ENCODE peak calls at places on chromosomes 3 and 15, in ten cellular contexts. M is fibroblast of mammary gland; L is right atrium auricular region; P is epithelial cell of esophagus; B is neural crest cell; T is WERI-Rb-1; Z is CD4-positive, alpha-beta T cell; S is progenitor cell of endocrine pancreas; N is PC-3; Y is AG04450. J is an unnamed sample.

GRCh38 chr3:102060814-102061213 is 211.5 kb downstream of the NFKBIZ start:
- DNase-seq in M (peak; percentile 28), L (no peak), P (peak; percentile 26), B (no peak), T (no peak), Z (no peak), S (no peak), N (peak; percentile 63), Y (no peak), J (no peak)

GRCh38 chr15:75625542-75626347 is at the start of gene SNUPN:
- DNase-seq in M (peak; percentile 84), L (peak; percentile 94), P (peak; percentile 93), B (peak; percentile 75), T (peak; percentile 95), Z (peak; percentile 86), S (peak; percentile 73), N (peak; percentile 80), Y (no peak), J (peak; percentile 86)

GRCh38 chr3:13166243-13167063 is 93.2 kb upstream of the IQSEC1 start:
- DNase-seq in M (no peak), L (no peak), P (no peak), B (no peak), T (no peak), Z (no peak), S (no peak), N (no peak), Y (no peak), J (no peak)

GRCh38 chr3:194375473-194375872 is 5.9 kb upstream of the LRRC15 start:
- DNase-seq in M (no peak), L (no peak), P (peak; percentile 29), B (no peak), T (peak; percentile 89), Z (no peak), S (no peak), N (peak; percentile 10), Y (no peak), J (peak; percentile 26)

GRCh38 chr15:65028338-65028737 is 1.1 kb downstream of the MTFMT start:
- DNase-seq in M (no peak), L (no peak), P (no peak), B (no peak), T (no peak), Z (no peak), S (no peak), N (no peak), Y (no peak), J (no peak)

GRCh38 chr3:156489462-156489911 is 65.4 kb downstream of the SSR3 start:
- DNase-seq in M (peak; percentile 79), L (no peak), P (no peak), B (no peak), T (no peak), Z (no peak), S (no peak), N (no peak), Y (no peak), J (no peak)

GRCh38 chr15:100759698-100760356 is 119.8 kb upstream of the ALDH1A3 start:
- DNase-seq in M (peak; percentile 87), L (no peak), P (peak; percentile 91), B (no peak), T (no peak), Z (no peak), S (no peak), N (peak; percentile 73), Y (no peak), J (no peak)

GRCh38 chr3:160928183-160928718 is 172.2 kb downstream of the PPM1L start:
- DNase-seq in M (no peak), L (no peak), P (peak; percentile 9), B (no peak), T (no peak), Z (no peak), S (no peak), N (peak; percentile 50), Y (no peak), J (no peak)

GRCh38 chr3:96233679-96234078 is 580.7 kb upstream of the EPHA6 start:
- DNase-seq in M (no peak), L (no peak), P (no peak), B (no peak), T (no peak), Z (no peak), S (no peak), N (no peak), Y (no peak), J (no peak)

GRCh38 chr3:66048051-66048395 is 9.3 kb upstream of the MAGI1 start:
- DNase-seq in M (no peak), L (no peak), P (no peak), B (no peak), T (no peak), Z (no peak), S (no peak), N (no peak), Y (no peak), J (no peak)

GRCh38 chr15:87672309-87672897 is 584.1 kb downstream of the NTRK3 start:
- DNase-seq in M (peak; percentile 6), L (no peak), P (peak; percentile 12), B (peak; percentile 38), T (peak; percentile 61), Z (no peak), S (peak; percentile 11), N (peak; percentile 38), Y (peak; percentile 10), J (peak; percentile 54)

GRCh38 chr15:83559310-83559966 is 94.5 kb upstream of the ADAMTSL3 start:
- DNase-seq in M (peak; percentile 73), L (no peak), P (peak; percentile 83), B (peak; percentile 64), T (peak; percentile 50), Z (peak; percentile 8), S (peak; percentile 55), N (peak; percentile 87), Y (peak; percentile 30), J (peak; percentile 67)

GRCh38 chr3:117788086-117788485 is 1078.5 kb downstream of the TUSC7 start:
- DNase-seq in M (peak; percentile 78), L (no peak), P (no peak), B (no peak), T (no peak), Z (no peak), S (no peak), N (peak; percentile 5), Y (peak; percentile 52), J (no peak)

GRCh38 chr3:23258110-23258509 is 55.0 kb downstream of the UBE2E2 start:
- DNase-seq in M (peak; percentile 50), L (no peak), P (no peak), B (no peak), T (no peak), Z (no peak), S (no peak), N (peak; percentile 63), Y (no peak), J (no peak)

GRCh38 chr3:127800508-127800907 is 21.8 kb downstream of the MGLL start:
- DNase-seq in M (peak; percentile 69), L (no peak), P (peak; percentile 30), B (no peak), T (no peak), Z (no peak), S (no peak), N (no peak), Y (no peak), J (no peak)

GRCh38 chr15:64697911-64698369 is 77.4 kb downstream of the RBPMS2 start:
- DNase-seq in M (peak; percentile 39), L (no peak), P (peak; percentile 63), B (no peak), T (no peak), Z (no peak), S (no peak), N (peak; percentile 20), Y (no peak), J (no peak)

GRCh38 chr3:24305795-24306467 is 188.7 kb downstream of the THRB start:
- DNase-seq in M (peak; percentile 29), L (no peak), P (no peak), B (no peak), T (no peak), Z (no peak), S (no peak), N (peak; percentile 58), Y (no peak), J (peak; percentile 46)

GRCh38 chr3:107757140-107757539 is 234.4 kb downstream of the BBX start:
- DNase-seq in M (no peak), L (no peak), P (no peak), B (no peak), T (no peak), Z (no peak), S (no peak), N (no peak), Y (no peak), J (no peak)

GRCh38 chr3:107756649-107757048 is 233.9 kb downstream of the BBX start:
- DNase-seq in M (peak; percentile 6), L (no peak), P (no peak), B (no peak), T (no peak), Z (no peak), S (no peak), N (no peak), Y (peak; percentile 15), J (no peak)

GRCh38 chr3:107752202-107752990 is 229.6 kb downstream of the BBX start:
- DNase-seq in M (peak; percentile 57), L (no peak), P (peak; percentile 52), B (no peak), T (peak; percentile 23), Z (no peak), S (no peak), N (peak; percentile 60), Y (no peak), J (no peak)

GRCh38 chr3:107753988-107754387 is 231.2 kb downstream of the BBX start:
- DNase-seq in M (no peak), L (no peak), P (no peak), B (no peak), T (no peak), Z (no peak), S (no peak), N (no peak), Y (no peak), J (no peak)

GRCh38 chr3:107753494-107753893 is 230.7 kb downstream of the BBX start:
- DNase-seq in M (peak; percentile 53), L (no peak), P (peak; percentile 62), B (peak; percentile 48), T (peak; percentile 77), Z (no peak), S (peak; percentile 15), N (peak; percentile 63), Y (no peak), J (peak; percentile 26)
- TF ChIP-seq CTCF in M (peak; percentile 68), L (peak; percentile 61), P (peak; percentile 75), B (peak; percentile 72), T (peak; percentile 81), Z (no peak), S (peak; percentile 62), N (peak; percentile 82), Y (peak; percentile 55), J (peak; percentile 41)

GRCh38 chr15:70974004-70974832 is 81.6 kb downstream of the LRRC49 start:
- DNase-seq in M (peak; percentile 76), L (no peak), P (peak; percentile 66), B (no peak), T (no peak), Z (no peak), S (no peak), N (peak; percentile 72), Y (peak; percentile 36), J (no peak)
- TF ChIP-seq CTCF in M (peak; percentile 54), L (peak; percentile 43), P (peak; percentile 46), B (peak; percentile 59), T (peak; percentile 10), Z (no peak), S (peak; percentile 54), N (peak; percentile 49), Y (peak; percentile 51), J (peak; percentile 32)

GRCh38 chr3:45665101-45665572 is 24.1 kb upstream of the SACM1L start:
- DNase-seq in M (peak; percentile 47), L (no peak), P (peak; percentile 68), B (no peak), T (peak; percentile 49), Z (peak; percentile 56), S (no peak), N (peak; percentile 74), Y (no peak), J (peak; percentile 20)
- TF ChIP-seq CTCF in M (peak; percentile 46), L (peak; percentile 68), P (peak; percentile 70), B (peak; percentile 62), T (peak; percentile 89), Z (peak; percentile 77), S (peak; percentile 53), N (peak; percentile 80), Y (peak; percentile 42), J (peak; percentile 49)

GRCh38 chr15:44023176-44023575 is 171.9 kb downstream of the FRMD5 start:
- DNase-seq in M (peak; percentile 42), L (no peak), P (no peak), B (no peak), T (no peak), Z (no peak), S (no peak), N (peak; percentile 17), Y (no peak), J (no peak)
- TF ChIP-seq CTCF in M (peak; percentile 24), L (no peak), P (no peak), B (no peak), T (no peak), Z (no peak), S (no peak), N (peak; percentile 24), Y (no peak), J (no peak)